ENCODE peak calls at places on chromosomes 2 and 18, in eight cellular contexts. W is H1, S is GM13976, U is MM.1S, V is adrenal gland, G is GM12865, X is B cell, O is thoracic aorta. C is an unnamed sample.

GRCh38 chr2:75130171-75130570 is 69.1 kb downstream of the TACR1 start:
- DNase-seq in W (peak; percentile 10), G (peak; percentile 24), O (no peak), X (no peak), U (peak; percentile 27), V (no peak), S (no peak), C (no peak)

GRCh38 chr2:121191191-121192170 is 93.5 kb downstream of the TFCP2L1 start:
- DNase-seq in V (no peak), U (no peak), G (no peak), O (no peak), X (no peak), S (no peak), W (no peak), C (no peak)

GRCh38 chr2:74560591-74560990 is 6.1 kb downstream of the DOK1 start:
- DNase-seq in O (no peak), U (no peak), G (no peak), S (no peak), X (no peak), W (no peak), V (no peak), C (no peak)

GRCh38 chr2:191152841-191153240 is 2.0 kb upstream of the STAT4 start:
- DNase-seq in G (peak; percentile 32), V (no peak), O (no peak), X (no peak), U (peak; percentile 77), S (no peak), W (no peak), C (no peak)

GRCh38 chr2:46135936-46136335 is 161.3 kb upstream of the EPAS1 start:
- DNase-seq in X (no peak), U (no peak), G (no peak), V (peak; percentile 45), S (no peak), O (no peak), W (no peak), C (no peak)

GRCh38 chr2:231946241-231946814 is 15.2 kb upstream of the DIS3L2 start:
- DNase-seq in W (no peak), S (no peak), U (no peak), X (no peak), V (no peak), G (no peak), O (no peak), C (no peak)

GRCh38 chr2:237232166-237232565 is 146.5 kb downstream of the COPS8 start:
- DNase-seq in W (no peak), G (no peak), U (no peak), V (no peak), O (no peak), S (no peak), X (no peak), C (no peak)

GRCh38 chr2:20143263-20143662 is 81.7 kb downstream of the SDC1 start:
- DNase-seq in W (no peak), X (no peak), V (no peak), O (no peak), G (no peak), S (no peak), U (no peak), C (no peak)

GRCh38 chr18:45760443-45761036 is 36.6 kb downstream of the SLC14A1 start:
- DNase-seq in X (no peak), U (no peak), W (no peak), S (no peak), G (no peak), O (no peak), V (no peak), C (no peak)

GRCh38 chr18:55629136-55629535 is 41.1 kb upstream of the TCF4 start:
- DNase-seq in G (no peak), U (no peak), S (no peak), V (no peak), W (no peak), X (no peak), O (no peak), C (no peak)

GRCh38 chr2:66364495-66364992 is 70.4 kb upstream of the MEIS1 start:
- DNase-seq in U (no peak), O (no peak), G (no peak), X (no peak), S (no peak), V (peak; percentile 25), W (no peak), C (no peak)

GRCh38 chr2:68438455-68439303 is 28.4 kb downstream of the FBXO48 start:
- DNase-seq in U (no peak), O (no peak), W (no peak), X (no peak), V (no peak), S (peak; percentile 40), G (peak; percentile 86), C (no peak)

GRCh38 chr2:79327460-79327859 is 167.9 kb upstream of the REG3A start:
- DNase-seq in S (no peak), O (no peak), U (no peak), G (no peak), W (no peak), X (no peak), V (no peak), C (no peak)

GRCh38 chr2:233418761-233419625 is 64.7 kb downstream of the DGKD start:
- DNase-seq in V (no peak), U (peak; percentile 74), X (peak; percentile 78), O (peak; percentile 66), G (peak; percentile 84), W (no peak), S (peak; percentile 65), C (peak; percentile 44)

GRCh38 chr2:220789961-220790360 is 782.1 kb downstream of the EPHA4 start:
- DNase-seq in G (no peak), O (no peak), S (no peak), U (no peak), V (no peak), X (no peak), W (no peak), C (no peak)

GRCh38 chr2:236663671-236664101 is 94.1 kb downstream of the ACKR3 start:
- DNase-seq in G (no peak), V (no peak), S (no peak), W (no peak), X (no peak), U (no peak), O (no peak), C (no peak)

GRCh38 chr2:147488472-147488871 is 356.4 kb upstream of the ACVR2A start:
- DNase-seq in O (no peak), X (no peak), V (no peak), G (no peak), S (no peak), U (no peak), W (no peak), C (no peak)

GRCh38 chr2:134458950-134459349 is 205.1 kb downstream of the MGAT5 start:
- DNase-seq in X (no peak), O (no peak), G (no peak), V (no peak), W (no peak), U (no peak), S (no peak), C (no peak)

GRCh38 chr18:36536426-36536825 is 238.9 kb downstream of the FHOD3 start:
- DNase-seq in O (no peak), G (no peak), X (no peak), V (no peak), W (no peak), S (no peak), U (no peak), C (no peak)

GRCh38 chr2:147355706-147356105 is 489.1 kb upstream of the ACVR2A start:
- DNase-seq in G (peak; percentile 14), U (no peak), W (no peak), O (no peak), S (no peak), V (no peak), X (no peak), C (no peak)

GRCh38 chr2:28103611-28104010 is 213.1 kb downstream of the BABAM2 start:
- DNase-seq in G (no peak), U (no peak), S (no peak), V (no peak), O (no peak), W (no peak), X (no peak), C (no peak)

GRCh38 chr18:51196811-51197660 is 445 bp downstream of the MEX3C start:
- DNase-seq in G (peak; percentile 75), V (peak; percentile 70), W (no peak), U (peak; percentile 39), S (peak; percentile 43), X (peak; percentile 87), O (no peak), C (peak; percentile 73)
- TF ChIP-seq CTCF in G (no peak), V (no peak), W (no peak), U (no peak), S (no peak), X (no peak), O (no peak), C (no peak)

DNA sequence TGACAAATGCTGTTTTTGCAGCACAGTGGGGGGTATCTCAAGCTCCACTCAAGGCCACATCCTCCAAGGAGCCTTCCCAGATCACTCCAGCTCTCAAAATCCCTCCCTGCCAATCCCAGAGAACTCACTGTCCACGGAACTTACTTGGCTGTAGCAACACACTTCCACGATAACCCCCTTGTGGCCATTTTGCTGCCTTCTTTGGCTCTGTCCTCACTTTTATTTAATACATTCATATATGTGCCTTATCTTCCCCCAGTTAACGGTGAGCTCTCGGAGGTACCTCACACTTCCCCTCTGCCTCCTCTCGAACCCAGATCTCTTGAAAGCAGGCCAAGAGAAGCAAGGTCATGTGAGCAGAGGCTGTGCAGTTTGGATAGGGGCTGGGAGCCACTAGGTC is 122.3 kb downstream of the TNS1 start:
- DNase-seq in X (no peak), S (no peak), O (no peak), W (no peak), V (no peak), G (no peak), U (no peak), C (no peak)
- TF ChIP-seq CTCF in X (no peak), S (no peak), O (peak; percentile 24), W (no peak), V (peak; percentile 11), G (no peak), U (no peak), C (peak; percentile 42)

GRCh38 chr18:75563150-75563549 is 135.6 kb upstream of the SMIM21 start:
- DNase-seq in O (no peak), X (no peak), W (no peak), S (no peak), U (no peak), V (no peak), G (no peak), C (no peak)
- TF ChIP-seq CTCF in O (no peak), X (no peak), W (no peak), S (no peak), U (no peak), V (no peak), G (no peak), C (no peak)

GRCh38 chr2:12217206-12217605 is 470.8 kb downstream of the LPIN1 start:
- DNase-seq in X (no peak), S (no peak), V (no peak), O (no peak), U (no peak), W (no peak), G (no peak), C (no peak)

GRCh38 chr2:12222561-12222960 is 476.1 kb downstream of the LPIN1 start:
- DNase-seq in O (no peak), W (no peak), S (no peak), G (no peak), X (no peak), U (no peak), V (no peak), C (no peak)

GRCh38 chr2:12223732-12224131 is 477.3 kb downstream of the LPIN1 start:
- DNase-seq in W (no peak), S (no peak), O (no peak), G (no peak), V (no peak), U (no peak), X (no peak), C (no peak)

GRCh38 chr2:12221583-12221982 is 475.2 kb downstream of the LPIN1 start:
- DNase-seq in V (no peak), X (no peak), S (no peak), W (no peak), U (no peak), G (no peak), O (no peak), C (no peak)

GRCh38 chr2:12219761-12220160 is 473.3 kb downstream of the LPIN1 start:
- DNase-seq in X (no peak), O (no peak), W (no peak), U (no peak), G (no peak), S (no peak), V (no peak), C (no peak)
- TF ChIP-seq CTCF in X (no peak), O (no peak), W (no peak), U (no peak), G (no peak), S (no peak), V (no peak), C (no peak)